ENCODE peak calls at places on chromosomes 3 and 15, in nine cellular contexts. L, G, H, B, R, I, A, C and D are unnamed samples.
A peak's percentile ranks its signal among the peaks of the same experiment; 100 is the strongest.

GRCh38 chr3:159432721-159433300 is 555.8 kb upstream of the IL12A start:
- DNase-seq in L (peak; percentile 20), G (peak; percentile 11), H (no peak), B (peak; percentile 52), R (no peak), I (no peak), A (no peak), C (no peak), D (no peak)

GRCh38 chr3:89851974-89852621 is 744.7 kb downstream of the EPHA3 start:
- DNase-seq in L (peak; percentile 16), G (peak; percentile 1), H (peak; percentile 27), B (peak; percentile 59), R (no peak), I (peak; percentile 83), A (no peak), C (peak; percentile 34), D (no peak)

GRCh38 chr3:100954990-100955389 is 38.2 kb downstream of the ABI3BP start:
- DNase-seq in L (peak; percentile 20), G (peak; percentile 100), H (peak; percentile 95), B (peak; percentile 96), R (no peak), I (no peak), A (no peak), C (no peak), D (no peak)

GRCh38 chr3:67489816-67490215 is 164.6 kb downstream of the SUCLG2 start:
- DNase-seq in L (no peak), G (no peak), H (no peak), B (no peak), R (no peak), I (no peak), A (no peak), C (no peak), D (no peak)

GRCh38 chr15:50907866-50908208 is 646 bp upstream of the AP4E1 start:
- DNase-seq in L (no peak), G (peak; percentile 39), H (no peak), B (peak; percentile 66), R (peak; percentile 39), I (no peak), A (no peak), C (no peak), D (peak; percentile 38)

GRCh38 chr3:97821413-97821809 is 400 bp upstream of the CRYBG3 start:
- DNase-seq in L (peak; percentile 20), G (peak; percentile 47), H (peak; percentile 47), B (no peak), R (peak; percentile 26), I (peak; percentile 73), A (no peak), C (peak; percentile 65), D (no peak)

GRCh38 chr3:168071535-168071934 is 24.2 kb downstream of the GOLIM4 start:
- DNase-seq in L (peak; percentile 66), G (peak; percentile 81), H (peak; percentile 80), B (peak; percentile 85), R (no peak), I (no peak), A (no peak), C (no peak), D (no peak)

GRCh38 chr3:33855884-33856546 is 57.6 kb downstream of the PDCD6IP start:
- DNase-seq in L (no peak), G (peak; percentile 26), H (peak; percentile 28), B (no peak), R (no peak), I (no peak), A (no peak), C (no peak), D (no peak)

GRCh38 chr3:143443851-143444331 is 324.3 kb downstream of the CHST2 start:
- DNase-seq in L (peak; percentile 90), G (peak; percentile 100), H (peak; percentile 99), B (peak; percentile 98), R (no peak), I (no peak), A (no peak), C (no peak), D (no peak)

GRCh38 chr3:50624634-50625033 is 7.7 kb downstream of the MAPKAPK3 start:
- DNase-seq in L (no peak), G (no peak), H (no peak), B (no peak), R (no peak), I (no peak), A (no peak), C (no peak), D (no peak)

GRCh38 chr15:65212097-65212496 is 824 bp upstream of the CILP start:
- DNase-seq in L (no peak), G (no peak), H (no peak), B (no peak), R (peak; percentile 74), I (peak; percentile 71), A (peak; percentile 24), C (no peak), D (peak; percentile 70)

GRCh38 chr3:169232863-169233262 is 430.6 kb downstream of the MECOM start:
- DNase-seq in L (peak; percentile 47), G (peak; percentile 18), H (peak; percentile 42), B (peak; percentile 10), R (no peak), I (no peak), A (no peak), C (no peak), D (no peak)

GRCh38 chr3:119628390-119628789 is 30.7 kb downstream of the PLA1A start:
- DNase-seq in L (no peak), G (no peak), H (no peak), B (no peak), R (peak; percentile 47), I (no peak), A (peak; percentile 59), C (no peak), D (no peak)

GRCh38 chr3:134260984-134261383 is 10.3 kb upstream of the RYK start:
- DNase-seq in L (no peak), G (no peak), H (no peak), B (no peak), R (no peak), I (peak; percentile 46), A (no peak), C (no peak), D (no peak)

GRCh38 chr3:46670000-46670890 is 23.2 kb downstream of the ALS2CL start:
- DNase-seq in L (no peak), G (no peak), H (no peak), B (no peak), R (no peak), I (peak; percentile 35), A (no peak), C (no peak), D (no peak)

GRCh38 chr15:66878761-66879160 is 176.7 kb downstream of the SMAD6 start:
- DNase-seq in L (no peak), G (no peak), H (no peak), B (no peak), R (peak; percentile 2), I (peak; percentile 42), A (no peak), C (no peak), D (no peak)

GRCh38 chr15:79049416-79049815 is 41.2 kb downstream of the RASGRF1 start:
- DNase-seq in L (no peak), G (no peak), H (no peak), B (no peak), R (no peak), I (no peak), A (no peak), C (no peak), D (no peak)

GRCh38 chr3:30142946-30143345 is 463.5 kb upstream of the TGFBR2 start:
- DNase-seq in L (no peak), G (no peak), H (no peak), B (no peak), R (no peak), I (no peak), A (no peak), C (no peak), D (no peak)

GRCh38 chr3:182455011-182455410 is 338.3 kb upstream of the ATP11B start:
- DNase-seq in L (no peak), G (no peak), H (no peak), B (no peak), R (no peak), I (no peak), A (no peak), C (no peak), D (no peak)

GRCh38 chr3:73614385-73614784 is 10.4 kb downstream of the PDZRN3 start:
- DNase-seq in L (peak; percentile 83), G (peak; percentile 92), H (peak; percentile 69), B (peak; percentile 81), R (no peak), I (no peak), A (no peak), C (no peak), D (no peak)
- TF ChIP-seq CTCF in L (no peak), G (peak; percentile 4), H (no peak), B (no peak), R (no peak), I (no peak), A (no peak), C (no peak), D (no peak)

GRCh38 chr15:86624261-86625036 is 544.8 kb downstream of the AGBL1 start:
- DNase-seq in L (peak; percentile 76), G (peak; percentile 81), H (peak; percentile 86), B (peak; percentile 25), R (no peak), I (peak; percentile 58), A (no peak), C (peak; percentile 80), D (no peak)
- TF ChIP-seq CTCF in L (peak; percentile 56), G (peak; percentile 35), H (peak; percentile 78), B (no peak), R (peak; percentile 16), I (peak; percentile 79), A (no peak), C (peak; percentile 28), D (no peak)

GRCh38 chr15:47717036-47717611 is at the start of gene SEMA6D:
- DNase-seq in L (peak; percentile 55), G (peak; percentile 73), H (peak; percentile 61), B (peak; percentile 93), R (peak; percentile 34), I (peak; percentile 79), A (no peak), C (peak; percentile 85), D (peak; percentile 25)
- TF ChIP-seq CTCF in L (peak; percentile 22), G (no peak), H (no peak), B (peak; percentile 25), R (peak; percentile 13), I (no peak), A (no peak), C (peak; percentile 27), D (no peak)

GRCh38 chr15:77857419-77857818 is 220.1 kb downstream of the TBC1D2B start:
- DNase-seq in L (no peak), G (no peak), H (no peak), B (no peak), R (no peak), I (no peak), A (no peak), C (no peak), D (no peak)
- TF ChIP-seq CTCF in L (no peak), G (no peak), H (no peak), B (no peak), R (no peak), I (no peak), A (no peak), C (no peak), D (no peak)

GRCh38 chr3:190322604-190323240 is 476 bp upstream of the CLDN1 start:
- DNase-seq in L (no peak), G (peak; percentile 38), H (peak; percentile 11), B (peak; percentile 40), R (no peak), I (no peak), A (no peak), C (no peak), D (no peak)
- TF ChIP-seq CTCF in L (no peak), G (no peak), H (no peak), B (no peak), R (no peak), I (no peak), A (no peak), C (no peak), D (no peak)